ENCODE peak calls at places on chromosomes 7 and 10, in four cellular contexts. N, U, K and B are unnamed samples.

GRCh38 chr10:84258034-84258695 is 13.3 kb downstream of the RGR start:
- DNase-seq in K (no peak), N (no peak), U (peak), B (no peak)

GRCh38 chr7:33761440-33762080 is 143.8 kb upstream of the BMPER start:
- DNase-seq in N (no peak), K (no peak), U (no peak), B (no peak)

GRCh38 chr7:96311967-96312366 is 9.9 kb downstream of the SLC25A13 start:
- DNase-seq in U (no peak), N (no peak), K (no peak), B (no peak)

GRCh38 chr7:99839560-99840011 is 11.8 kb downstream of the CYP3A43 start:
- DNase-seq in K (no peak), U (no peak), N (no peak), B (no peak)

GRCh38 chr10:63376560-63377304 is 89.0 kb downstream of the JMJD1C start:
- DNase-seq in N (no peak), K (no peak), U (no peak), B (no peak)

GRCh38 chr7:15389073-15389472 is 172.7 kb downstream of the AGMO start:
- DNase-seq in N (no peak), U (no peak), K (no peak), B (no peak)

GRCh38 chr10:7264313-7264741 is 146.5 kb downstream of the SFMBT2 start:
- DNase-seq in U (no peak), N (peak), K (no peak), B (no peak)

GRCh38 chr10:4017336-4017735 is 232.3 kb upstream of the KLF6 start:
- DNase-seq in N (no peak), U (no peak), K (no peak), B (no peak)

GRCh38 chr7:86937499-86937898 is 122.0 kb downstream of the ELAPOR2 start:
- DNase-seq in U (no peak), K (no peak), N (no peak), B (no peak)

GRCh38 chr7:12130664-12131063 is 80.4 kb upstream of the TMEM106B start:
- DNase-seq in K (no peak), N (no peak), U (no peak), B (no peak)

GRCh38 chr10:30389543-30389942 is 40.5 kb upstream of the MTPAP start:
- DNase-seq in K (no peak), U (no peak), N (no peak), B (no peak)

GRCh38 chr7:123360631-123361030 is 160.9 kb upstream of the SLC13A1 start:
- DNase-seq in N (no peak), K (no peak), U (no peak), B (no peak)

GRCh38 chr7:36871863-36872262 is 147.6 kb upstream of the AOAH start:
- DNase-seq in N (no peak), U (no peak), K (no peak), B (no peak)

GRCh38 chr7:81111358-81111757 is 192.5 kb upstream of the SEMA3C start:
- DNase-seq in N (peak), U (no peak), K (no peak), B (no peak)

GRCh38 chr7:43535031-43535451 is 47.9 kb upstream of the STK17A start:
- DNase-seq in N (no peak), U (no peak), K (no peak), B (no peak)

GRCh38 chr10:77637474-77637985 is at the start of gene KCNMA1:
- DNase-seq in N (peak), U (peak), K (no peak), B (no peak)

GRCh38 chr7:92750440-92750839 is 85.9 kb downstream of the CDK6 start:
- DNase-seq in K (no peak), U (no peak), N (no peak), B (no peak)

GRCh38 chr7:120842131-120842621 is 15.8 kb downstream of the TSPAN12 start:
- DNase-seq in U (no peak), K (no peak), N (no peak), B (no peak)